ENCODE peak calls at places on chromosomes 1 and 21, in four cellular contexts. W, L, U and B are unnamed samples.
A peak's percentile ranks its signal among the peaks of the same experiment; 100 is the strongest.

GRCh38 chr1:230643887-230644286 is 1.6 kb downstream of the COG2 start:
- DNase-seq in U (no peak), W (peak; percentile 7), L (peak; percentile 51), B (no peak)

GRCh38 chr1:56081151-56081550 is 498.2 kb downstream of the PLPP3 start:
- DNase-seq in L (peak; percentile 93), W (no peak), U (no peak), B (no peak)

GRCh38 chr1:227234998-227235405 is 83.3 kb downstream of the CDC42BPA start:
- DNase-seq in W (peak; percentile 62), L (peak; percentile 73), U (peak; percentile 45), B (peak; percentile 83)

GRCh38 chr1:910311-910880 is 13.3 kb upstream of the SAMD11 start:
- DNase-seq in L (no peak), W (no peak), U (peak; percentile 41), B (no peak)

GRCh38 chr1:151756291-151756690 is 7.0 kb downstream of the MRPL9 start:
- DNase-seq in U (no peak), L (peak; percentile 44), W (no peak), B (no peak)

GRCh38 chr1:221979461-221980032 is 237.7 kb upstream of the DUSP10 start:
- DNase-seq in U (no peak), L (no peak), W (no peak), B (peak; percentile 12)

GRCh38 chr1:57340361-57341192 is 83.3 kb downstream of the DAB1 start:
- DNase-seq in L (no peak), W (no peak), U (peak; percentile 7), B (peak; percentile 10)

GRCh38 chr1:192839164-192840066 is 30.6 kb downstream of the RGS2 start:
- DNase-seq in L (no peak), W (no peak), U (no peak), B (no peak)

GRCh38 chr21:43916691-43917514 is 51.9 kb downstream of the AGPAT3 start:
- DNase-seq in W (no peak), L (peak; percentile 21), U (no peak), B (no peak)

GRCh38 chr21:45080639-45081414 is 6.4 kb downstream of the ADARB1 start:
- DNase-seq in L (peak; percentile 66), W (no peak), U (no peak), B (no peak)

GRCh38 chr1:67570473-67571143 is 114.4 kb upstream of the GADD45A start:
- DNase-seq in W (peak; percentile 56), U (no peak), L (peak; percentile 97), B (no peak)

GRCh38 chr1:199243423-199244061 is 604.7 kb downstream of the PTPRC start:
- DNase-seq in L (peak; percentile 43), W (peak; percentile 3), U (peak; percentile 32), B (peak; percentile 1)

GRCh38 chr1:234528073-234528865 is 49.3 kb upstream of the TARBP1 start:
- DNase-seq in U (no peak), L (no peak), W (no peak), B (no peak)

GRCh38 chr1:54887665-54888071 is 673 bp upstream of the DHCR24 start:
- DNase-seq in L (no peak), U (peak; percentile 48), W (no peak), B (no peak)

GRCh38 chr21:41562101-41563000 is 54.4 kb upstream of the TMPRSS2 start:
- DNase-seq in U (no peak), L (no peak), W (no peak), B (no peak)

GRCh38 chr21:38843379-38843778 is 37.6 kb downstream of the ETS2 start:
- DNase-seq in U (no peak), W (no peak), L (no peak), B (no peak)

GRCh38 chr1:2479618-2480017 is 3.5 kb downstream of the PLCH2 start:
- DNase-seq in U (no peak), W (no peak), L (no peak), B (no peak)

GRCh38 chr1:79519084-79519760 is 512.7 kb upstream of the ADGRL4 start:
- DNase-seq in L (no peak), W (no peak), U (no peak), B (no peak)

DNA sequence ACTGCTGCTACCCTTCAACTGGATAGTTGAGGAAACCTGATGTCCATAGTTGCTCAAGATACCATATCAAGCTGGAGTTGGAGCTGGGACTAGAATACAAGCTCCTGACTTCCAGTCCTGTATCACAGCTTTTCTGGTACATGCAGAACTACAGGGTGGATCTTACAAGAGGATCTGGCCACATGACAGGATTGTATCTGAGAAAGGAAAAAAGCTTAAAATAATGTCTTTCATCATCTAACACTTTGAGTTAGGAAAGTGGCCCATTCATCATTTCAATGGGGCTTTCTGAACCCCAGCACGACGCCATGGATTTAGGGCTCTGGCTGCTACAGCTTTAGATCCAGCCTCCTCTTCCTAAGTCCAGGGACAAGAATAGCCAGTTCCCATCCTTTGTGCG is 46.9 kb downstream of the RASSF5 start:
- DNase-seq in W (no peak), U (no peak), L (no peak), B (no peak)
- TF ChIP-seq SMC3 in W (no peak), U (no peak), L (no peak), B (no peak)

DNA sequence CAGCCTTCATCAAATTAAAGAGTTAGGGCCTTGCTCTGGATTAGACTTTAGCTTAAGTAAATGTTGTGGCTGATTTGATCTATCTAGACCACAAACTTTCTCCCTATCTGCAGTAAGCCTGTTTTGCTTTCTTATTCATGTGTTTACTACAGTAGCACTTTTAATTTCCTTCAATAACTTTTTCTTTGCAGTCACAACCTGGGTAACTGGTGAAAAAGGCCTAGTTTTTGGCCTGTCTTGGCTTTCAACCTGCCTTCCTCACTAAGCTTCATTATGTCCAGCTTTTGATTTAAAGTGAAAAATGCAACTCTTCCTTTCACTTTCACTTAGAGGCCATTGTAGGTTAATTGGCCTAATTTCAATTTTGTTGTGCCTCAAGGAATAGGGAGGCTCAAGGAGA is 12.5 kb upstream of the LPGAT1 start:
- DNase-seq in U (no peak), L (no peak), W (no peak), B (no peak)
- TF ChIP-seq SMC3 in U (no peak), L (no peak), W (no peak), B (no peak)

GRCh38 chr1:238443687-238444086 is 553.0 kb upstream of the ZP4 start:
- DNase-seq in L (no peak), U (no peak), W (no peak), B (no peak)

GRCh38 chr1:238438296-238439275 is 547.9 kb upstream of the ZP4 start:
- DNase-seq in U (no peak), W (no peak), L (no peak), B (no peak)

DNA sequence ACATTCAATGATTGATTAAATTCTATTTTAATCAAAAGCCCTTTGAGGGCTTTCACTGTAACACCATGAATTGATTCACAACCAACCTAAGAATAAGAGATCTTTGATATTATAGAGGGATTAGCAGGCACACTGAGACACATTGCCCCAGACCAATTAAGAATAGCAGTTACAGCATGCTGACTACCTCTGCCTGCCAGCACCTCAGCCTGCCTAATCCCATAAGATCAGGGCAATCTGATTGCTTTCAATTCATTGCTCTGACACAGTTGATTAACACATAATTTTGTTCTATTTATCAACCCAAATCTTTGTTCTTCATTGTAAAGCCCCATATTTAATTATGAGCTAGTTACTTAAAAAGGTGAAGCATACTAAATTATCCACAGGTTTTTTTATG is 548.8 kb upstream of the ZP4 start:
- DNase-seq in W (no peak), U (peak; percentile 4), L (no peak), B (no peak)
- TF ChIP-seq SMC3 in W (no peak), U (no peak), L (no peak), B (no peak)

GRCh38 chr1:224676613-224677012 is 60.5 kb downstream of the CNIH3 start:
- DNase-seq in U (no peak), W (no peak), L (no peak), B (no peak)
- TF ChIP-seq SMC3 in U (no peak), W (no peak), L (no peak), B (no peak)

GRCh38 chr1:159880435-159880834 is 18.0 kb upstream of the VSIG8 start:
- DNase-seq in U (no peak), W (no peak), L (no peak), B (no peak)

GRCh38 chr1:159881930-159882839 is 17.8 kb downstream of the CFAP45 start:
- DNase-seq in W (peak; percentile 90), L (peak; percentile 99), U (peak; percentile 33), B (peak; percentile 32)

GRCh38 chr1:159879977-159880376 is 17.5 kb upstream of the VSIG8 start:
- DNase-seq in U (no peak), W (no peak), L (peak; percentile 87), B (no peak)

GRCh38 chr1:159877695-159878444 is 15.4 kb upstream of the VSIG8 start:
- DNase-seq in W (no peak), U (no peak), L (no peak), B (no peak)

GRCh38 chr1:159879136-159879535 is 16.7 kb upstream of the VSIG8 start:
- DNase-seq in L (peak; percentile 33), W (no peak), U (no peak), B (no peak)
- TF ChIP-seq SMC3 in L (no peak), W (no peak), U (no peak), B (no peak)

GRCh38 chr1:157025856-157026255 is 19.7 kb downstream of the ARHGEF11 start:
- DNase-seq in W (no peak), U (no peak), L (peak; percentile 43), B (no peak)
- TF ChIP-seq SMC3 in W (no peak), U (no peak), L (no peak), B (no peak)

GRCh38 chr1:11138952-11139351 is 39.3 kb upstream of the EXOSC10 start:
- DNase-seq in U (no peak), W (no peak), L (peak; percentile 80), B (no peak)
- TF ChIP-seq SMC3 in U (no peak), W (no peak), L (no peak), B (no peak)

GRCh38 chr1:224163311-224163710 is 19.7 kb upstream of the DEGS1 start:
- DNase-seq in U (no peak), W (no peak), L (no peak), B (no peak)

GRCh38 chr1:224162768-224163167 is 20.3 kb upstream of the DEGS1 start:
- DNase-seq in L (no peak), W (no peak), U (no peak), B (no peak)

GRCh38 chr1:224160171-224160682 is 22.8 kb upstream of the DEGS1 start:
- DNase-seq in W (no peak), U (no peak), L (no peak), B (no peak)

DNA sequence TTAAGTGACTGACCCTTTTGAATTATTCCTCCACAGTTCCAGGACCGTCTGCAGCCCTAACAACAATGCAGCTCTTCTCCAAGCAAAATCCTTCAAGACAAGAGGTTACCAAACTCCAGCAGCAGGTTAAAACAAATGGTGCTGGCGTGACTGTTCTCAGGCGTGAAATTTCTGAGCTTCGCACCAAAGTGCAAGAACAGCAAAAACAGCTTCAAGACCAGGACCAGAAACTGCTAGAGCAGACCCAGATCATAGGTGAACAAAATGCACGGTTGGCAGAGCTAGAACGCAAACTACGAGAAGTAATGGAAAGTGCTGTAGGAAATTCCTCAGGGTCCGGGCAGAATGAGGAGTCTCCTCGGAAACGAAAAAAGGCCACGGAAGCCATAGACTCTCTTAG is 25.7 kb upstream of the DEGS1 start:
- DNase-seq in W (no peak), U (no peak), L (no peak), B (no peak)
- TF ChIP-seq SMC3 in W (no peak), U (no peak), L (no peak), B (no peak)